ENCODE peak calls at places on chromosomes 11 and 22, in eight cellular contexts. C is stomach, S is thoracic aorta, Y is memory B cell, J is natural killer cell, E is Ammon's horn, Q is left ventricle myocardium inferior, B is MCF 10A. F is an unnamed sample.

GRCh38 chr11:79488286-79488685 is 47.5 kb upstream of the TENM4 start:
- DNase-seq in Q (no peak), J (no peak), S (no peak), E (no peak), C (no peak), Y (no peak), B (peak), F (no peak)

GRCh38 chr22:49566141-49566541 is 261.5 kb downstream of the BRD1 start:
- DNase-seq in B (no peak), Q (no peak), E (no peak), S (no peak), Y (no peak), C (no peak), J (peak), F (no peak)

GRCh38 chr11:131868769-131869482 is 498.5 kb downstream of the NTM start:
- DNase-seq in S (no peak), Y (no peak), Q (no peak), B (no peak), C (no peak), E (no peak), J (no peak), F (no peak)

GRCh38 chr11:128398517-128399152 is 188.7 kb downstream of the ETS1 start:
- DNase-seq in C (no peak), J (no peak), B (no peak), Q (no peak), Y (no peak), S (no peak), E (no peak), F (no peak)

GRCh38 chr11:126282742-126283591 is at the start of gene TIRAP:
- DNase-seq in J (peak), S (no peak), C (peak), E (peak), Q (peak), Y (peak), B (peak), F (peak)

GRCh38 chr11:44886765-44887164 is 63.9 kb downstream of the TP53I11 start:
- DNase-seq in C (no peak), Y (no peak), B (peak), J (no peak), E (no peak), S (no peak), Q (no peak), F (no peak)

GRCh38 chr22:41263704-41264103 is 22.3 kb downstream of the RANGAP1 start:
- DNase-seq in Y (no peak), S (no peak), J (no peak), E (no peak), C (no peak), B (no peak), Q (no peak), F (no peak)

GRCh38 chr11:94060401-94060800 is 39.2 kb downstream of the HEPHL1 start:
- DNase-seq in Y (no peak), J (no peak), C (no peak), E (no peak), S (no peak), B (no peak), Q (no peak), F (no peak)

GRCh38 chr22:42459273-42460040 is 27.3 kb upstream of the NFAM1 start:
- DNase-seq in E (no peak), J (no peak), Q (no peak), S (no peak), Y (no peak), B (no peak), C (no peak), F (no peak)

GRCh38 chr22:20606041-20606783 is 98.8 kb downstream of the MED15 start:
- DNase-seq in J (peak), Q (no peak), S (no peak), C (peak), B (peak), E (peak), Y (peak), F (peak)

GRCh38 chr11:107669156-107669740 is 42.6 kb downstream of the SLN start:
- DNase-seq in C (no peak), J (no peak), Q (no peak), Y (no peak), S (no peak), E (no peak), B (no peak), F (no peak)

GRCh38 chr11:69297926-69298777 is 4.2 kb downstream of the MYEOV start:
- DNase-seq in J (no peak), Q (peak), B (peak), C (peak), Y (peak), S (peak), E (peak), F (peak)

GRCh38 chr22:33014621-33015020 is 43.6 kb downstream of the SYN3 start:
- DNase-seq in J (no peak), Y (no peak), S (no peak), E (no peak), Q (no peak), B (no peak), C (no peak), F (no peak)

GRCh38 chr11:97717922-97718321 is 1302.8 kb upstream of the CNTN5 start:
- DNase-seq in B (no peak), E (no peak), J (no peak), C (no peak), S (no peak), Y (no peak), Q (no peak), F (no peak)

GRCh38 chr11:125258626-125259025 is 94.1 kb downstream of the PKNOX2 start:
- DNase-seq in B (no peak), Q (no peak), C (no peak), J (no peak), S (no peak), E (no peak), Y (no peak), F (no peak)

GRCh38 chr11:18703001-18703763 is 4.6 kb downstream of the TMEM86A start:
- DNase-seq in Y (no peak), J (no peak), Q (peak), E (no peak), B (no peak), C (no peak), S (no peak), F (no peak)

GRCh38 chr11:20355221-20356219 is 8.0 kb upstream of the HTATIP2 start:
- DNase-seq in B (peak), J (no peak), C (peak), E (peak), Y (no peak), Q (no peak), S (no peak), F (peak)

GRCh38 chr11:13876423-13876822 is 86.1 kb upstream of the SPON1 start:
- DNase-seq in E (no peak), B (no peak), Y (no peak), C (no peak), J (no peak), S (no peak), Q (no peak), F (no peak)

GRCh38 chr11:131688056-131688693 is 317.8 kb downstream of the NTM start:
- DNase-seq in J (no peak), C (peak), E (peak), Y (no peak), S (no peak), B (no peak), Q (peak), F (peak)

GRCh38 chr11:86459682-86460460 is 85.2 kb downstream of the CCDC81 start:
- DNase-seq in E (no peak), J (no peak), Y (no peak), B (peak), S (peak), Q (peak), C (peak), F (no peak)